ENCODE peak calls at places on chromosomes 16 and 17, in five cellular contexts. One of them, this sample, is unnamed.

GRCh38 chr16:49602201-49603041 is 228.8 kb downstream of the C16orf78 start:
- DNase-seq in activated CD8-positive, alpha-beta memory T cell treated with anti-CD3 and anti-CD28 coated beads for 1 hour: no peak
- DNase-seq in stimulated activated CD4-positive, alpha-beta T cell treated with anti-CD3 and anti-CD28 coated beads, Interleukin-15, amount 100 ng/mL, for 24 hours: no peak
- DNase-seq in central memory CD8-positive, alpha-beta T cell: no peak
- DNase-seq in RWPE1: no peak
- DNase-seq in this sample: no peak

GRCh38 chr17:55962931-55963378 is 190.3 kb upstream of the ANKFN1 start:
- DNase-seq in activated CD8-positive, alpha-beta memory T cell treated with anti-CD3 and anti-CD28 coated beads for 1 hour: no peak
- DNase-seq in stimulated activated CD4-positive, alpha-beta T cell treated with anti-CD3 and anti-CD28 coated beads, Interleukin-15, amount 100 ng/mL, for 24 hours: no peak
- DNase-seq in central memory CD8-positive, alpha-beta T cell: no peak
- DNase-seq in RWPE1: no peak
- DNase-seq in this sample: no peak

GRCh38 chr16:28063047-28063521 is 430 bp downstream of the GSG1L start:
- DNase-seq in activated CD8-positive, alpha-beta memory T cell treated with anti-CD3 and anti-CD28 coated beads for 1 hour: no peak
- DNase-seq in stimulated activated CD4-positive, alpha-beta T cell treated with anti-CD3 and anti-CD28 coated beads, Interleukin-15, amount 100 ng/mL, for 24 hours: peak; percentile 31
- DNase-seq in central memory CD8-positive, alpha-beta T cell: no peak
- DNase-seq in RWPE1: no peak
- DNase-seq in this sample: no peak

GRCh38 chr16:75238132-75238852 is 13.1 kb downstream of the BCAR1 start:
- DNase-seq in activated CD8-positive, alpha-beta memory T cell treated with anti-CD3 and anti-CD28 coated beads for 1 hour: no peak
- DNase-seq in stimulated activated CD4-positive, alpha-beta T cell treated with anti-CD3 and anti-CD28 coated beads, Interleukin-15, amount 100 ng/mL, for 24 hours: no peak
- DNase-seq in central memory CD8-positive, alpha-beta T cell: no peak
- DNase-seq in RWPE1: no peak
- DNase-seq in this sample: no peak

GRCh38 chr17:72150632-72151460 is 30.0 kb downstream of the SOX9 start:
- DNase-seq in activated CD8-positive, alpha-beta memory T cell treated with anti-CD3 and anti-CD28 coated beads for 1 hour: no peak
- DNase-seq in stimulated activated CD4-positive, alpha-beta T cell treated with anti-CD3 and anti-CD28 coated beads, Interleukin-15, amount 100 ng/mL, for 24 hours: no peak
- DNase-seq in central memory CD8-positive, alpha-beta T cell: no peak
- DNase-seq in RWPE1: no peak
- DNase-seq in this sample: no peak

GRCh38 chr16:19389246-19389645 is 28.4 kb upstream of the TMC5 start:
- DNase-seq in activated CD8-positive, alpha-beta memory T cell treated with anti-CD3 and anti-CD28 coated beads for 1 hour: no peak
- DNase-seq in stimulated activated CD4-positive, alpha-beta T cell treated with anti-CD3 and anti-CD28 coated beads, Interleukin-15, amount 100 ng/mL, for 24 hours: peak; percentile 73
- DNase-seq in central memory CD8-positive, alpha-beta T cell: no peak
- DNase-seq in RWPE1: peak; percentile 39
- DNase-seq in this sample: peak; percentile 66

GRCh38 chr16:75477680-75478473 is 13.4 kb upstream of the TMEM170A start:
- DNase-seq in activated CD8-positive, alpha-beta memory T cell treated with anti-CD3 and anti-CD28 coated beads for 1 hour: no peak
- DNase-seq in stimulated activated CD4-positive, alpha-beta T cell treated with anti-CD3 and anti-CD28 coated beads, Interleukin-15, amount 100 ng/mL, for 24 hours: no peak
- DNase-seq in central memory CD8-positive, alpha-beta T cell: no peak
- DNase-seq in RWPE1: no peak
- DNase-seq in this sample: peak; percentile 34

GRCh38 chr17:58936295-58936694 is 170.4 kb downstream of the TRIM37 start:
- DNase-seq in activated CD8-positive, alpha-beta memory T cell treated with anti-CD3 and anti-CD28 coated beads for 1 hour: no peak
- DNase-seq in stimulated activated CD4-positive, alpha-beta T cell treated with anti-CD3 and anti-CD28 coated beads, Interleukin-15, amount 100 ng/mL, for 24 hours: no peak
- DNase-seq in central memory CD8-positive, alpha-beta T cell: no peak
- DNase-seq in RWPE1: no peak
- DNase-seq in this sample: no peak

GRCh38 chr16:5072334-5073278 is 963 bp downstream of the ALG1 start:
- DNase-seq in activated CD8-positive, alpha-beta memory T cell treated with anti-CD3 and anti-CD28 coated beads for 1 hour: no peak
- DNase-seq in stimulated activated CD4-positive, alpha-beta T cell treated with anti-CD3 and anti-CD28 coated beads, Interleukin-15, amount 100 ng/mL, for 24 hours: no peak
- DNase-seq in central memory CD8-positive, alpha-beta T cell: no peak
- DNase-seq in RWPE1: no peak
- DNase-seq in this sample: no peak

GRCh38 chr17:51427259-51428255 is 167.2 kb downstream of the UTP18 start:
- DNase-seq in activated CD8-positive, alpha-beta memory T cell treated with anti-CD3 and anti-CD28 coated beads for 1 hour: peak; percentile 21
- DNase-seq in stimulated activated CD4-positive, alpha-beta T cell treated with anti-CD3 and anti-CD28 coated beads, Interleukin-15, amount 100 ng/mL, for 24 hours: peak; percentile 79
- DNase-seq in central memory CD8-positive, alpha-beta T cell: peak; percentile 36
- DNase-seq in RWPE1: no peak
- DNase-seq in this sample: no peak

GRCh38 chr17:3582921-3583320 is 25.3 kb upstream of the TRPV3 start:
- DNase-seq in activated CD8-positive, alpha-beta memory T cell treated with anti-CD3 and anti-CD28 coated beads for 1 hour: no peak
- DNase-seq in stimulated activated CD4-positive, alpha-beta T cell treated with anti-CD3 and anti-CD28 coated beads, Interleukin-15, amount 100 ng/mL, for 24 hours: no peak
- DNase-seq in central memory CD8-positive, alpha-beta T cell: no peak
- DNase-seq in RWPE1: no peak
- DNase-seq in this sample: no peak

GRCh38 chr17:81223758-81224122 is 975 bp upstream of the CEP131 start:
- DNase-seq in activated CD8-positive, alpha-beta memory T cell treated with anti-CD3 and anti-CD28 coated beads for 1 hour: no peak
- DNase-seq in stimulated activated CD4-positive, alpha-beta T cell treated with anti-CD3 and anti-CD28 coated beads, Interleukin-15, amount 100 ng/mL, for 24 hours: no peak
- DNase-seq in central memory CD8-positive, alpha-beta T cell: no peak
- DNase-seq in RWPE1: no peak
- DNase-seq in this sample: no peak

GRCh38 chr17:77602062-77602746 is 356.3 kb upstream of the TNRC6C start:
- DNase-seq in activated CD8-positive, alpha-beta memory T cell treated with anti-CD3 and anti-CD28 coated beads for 1 hour: no peak
- DNase-seq in stimulated activated CD4-positive, alpha-beta T cell treated with anti-CD3 and anti-CD28 coated beads, Interleukin-15, amount 100 ng/mL, for 24 hours: no peak
- DNase-seq in central memory CD8-positive, alpha-beta T cell: no peak
- DNase-seq in RWPE1: peak; percentile 77
- DNase-seq in this sample: peak; percentile 82

GRCh38 chr17:44170499-44171201 is at the start of gene ASB16:
- DNase-seq in activated CD8-positive, alpha-beta memory T cell treated with anti-CD3 and anti-CD28 coated beads for 1 hour: no peak
- DNase-seq in stimulated activated CD4-positive, alpha-beta T cell treated with anti-CD3 and anti-CD28 coated beads, Interleukin-15, amount 100 ng/mL, for 24 hours: no peak
- DNase-seq in central memory CD8-positive, alpha-beta T cell: no peak
- DNase-seq in RWPE1: no peak
- DNase-seq in this sample: no peak

GRCh38 chr16:57504001-57504400 is 17.7 kb upstream of the DOK4 start:
- DNase-seq in activated CD8-positive, alpha-beta memory T cell treated with anti-CD3 and anti-CD28 coated beads for 1 hour: no peak
- DNase-seq in stimulated activated CD4-positive, alpha-beta T cell treated with anti-CD3 and anti-CD28 coated beads, Interleukin-15, amount 100 ng/mL, for 24 hours: no peak
- DNase-seq in central memory CD8-positive, alpha-beta T cell: no peak
- DNase-seq in RWPE1: no peak
- DNase-seq in this sample: no peak

GRCh38 chr17:77264617-77265230 is 124.0 kb downstream of the SEC14L1 start:
- DNase-seq in activated CD8-positive, alpha-beta memory T cell treated with anti-CD3 and anti-CD28 coated beads for 1 hour: no peak
- DNase-seq in stimulated activated CD4-positive, alpha-beta T cell treated with anti-CD3 and anti-CD28 coated beads, Interleukin-15, amount 100 ng/mL, for 24 hours: no peak
- DNase-seq in central memory CD8-positive, alpha-beta T cell: no peak
- DNase-seq in RWPE1: no peak
- DNase-seq in this sample: no peak

GRCh38 chr16:71360378-71360777 is 1.9 kb downstream of the CALB2 start:
- DNase-seq in activated CD8-positive, alpha-beta memory T cell treated with anti-CD3 and anti-CD28 coated beads for 1 hour: no peak
- DNase-seq in stimulated activated CD4-positive, alpha-beta T cell treated with anti-CD3 and anti-CD28 coated beads, Interleukin-15, amount 100 ng/mL, for 24 hours: no peak
- DNase-seq in central memory CD8-positive, alpha-beta T cell: no peak
- DNase-seq in RWPE1: peak; percentile 82
- DNase-seq in this sample: peak; percentile 88

GRCh38 chr17:57478851-57479250 is 222.5 kb downstream of the MSI2 start:
- DNase-seq in activated CD8-positive, alpha-beta memory T cell treated with anti-CD3 and anti-CD28 coated beads for 1 hour: no peak
- DNase-seq in stimulated activated CD4-positive, alpha-beta T cell treated with anti-CD3 and anti-CD28 coated beads, Interleukin-15, amount 100 ng/mL, for 24 hours: no peak
- DNase-seq in central memory CD8-positive, alpha-beta T cell: no peak
- DNase-seq in RWPE1: no peak
- DNase-seq in this sample: no peak